ENCODE peak calls at places on chromosomes 6 and 20, in seven cellular contexts. G is NT2/D1; N is H9; X is NCI-H1105; M is activated CD4-positive, alpha-beta T cell treated with anti-CD3 and anti-CD28 coated beads, Interleukin-2, amount 50 U/mL, for 1 hour; P is ascending aorta; Z is AG10803. R is an unnamed sample.

GRCh38 chr6:127832381-127832780 is 68.5 kb downstream of the THEMIS start:
- DNase-seq in G (no peak), N (no peak), X (no peak), M (no peak), P (no peak), Z (peak), R (no peak)

GRCh38 chr6:113697642-113698410 is 159.3 kb upstream of the MARCKS start:
- DNase-seq in G (no peak), N (no peak), X (no peak), M (no peak), P (no peak), Z (peak), R (no peak)

GRCh38 chr6:169424821-169425240 is 171.2 kb upstream of the THBS2 start:
- DNase-seq in G (no peak), N (no peak), X (no peak), M (no peak), P (no peak), Z (peak), R (no peak)

GRCh38 chr6:11043961-11044711 is at the start of gene ELOVL2:
- DNase-seq in G (no peak), N (peak), X (peak), M (peak), P (no peak), Z (peak), R (peak)

GRCh38 chr6:68238097-68238597 is 396.9 kb upstream of the ADGRB3 start:
- DNase-seq in G (no peak), N (no peak), X (no peak), M (no peak), P (no peak), Z (no peak), R (no peak)

GRCh38 chr6:2263896-2264295 is 18.5 kb upstream of the GMDS start:
- DNase-seq in G (no peak), N (no peak), X (no peak), M (no peak), P (no peak), Z (no peak), R (no peak)

GRCh38 chr6:100274147-100274546 is 190.6 kb downstream of the SIM1 start:
- DNase-seq in G (no peak), N (no peak), X (no peak), M (no peak), P (no peak), Z (no peak), R (no peak)

GRCh38 chr20:1949306-1949705 is 44.6 kb downstream of the PDYN start:
- DNase-seq in G (no peak), N (no peak), X (no peak), M (no peak), P (peak), Z (peak), R (peak)

GRCh38 chr6:112035446-112035845 is 18.5 kb upstream of the CCN6 start:
- DNase-seq in G (no peak), N (no peak), X (no peak), M (no peak), P (no peak), Z (no peak), R (no peak)

GRCh38 chr6:42845327-42845694 is 34.1 kb upstream of the RPL7L1 start:
- DNase-seq in G (no peak), N (no peak), X (no peak), M (no peak), P (no peak), Z (no peak), R (no peak)

GRCh38 chr6:28355743-28356665 is 6.3 kb downstream of the ZKSCAN3 start:
- DNase-seq in G (peak), N (peak), X (peak), M (peak), P (peak), Z (peak), R (peak)

GRCh38 chr6:74731204-74731603 is 474.6 kb downstream of the COL12A1 start:
- DNase-seq in G (no peak), N (no peak), X (no peak), M (no peak), P (no peak), Z (no peak), R (peak)

GRCh38 chr6:114304304-114304887 is 38.4 kb downstream of the HS3ST5 start:
- DNase-seq in G (no peak), N (no peak), X (peak), M (no peak), P (no peak), Z (peak), R (no peak)

GRCh38 chr6:166553563-166554271 is 32.8 kb downstream of the RAMACL start:
- DNase-seq in G (no peak), N (no peak), X (no peak), M (no peak), P (no peak), Z (peak), R (no peak)

GRCh38 chr20:50048420-50049166 is 64.4 kb downstream of the UBE2V1 start:
- DNase-seq in G (no peak), N (no peak), X (no peak), M (no peak), P (peak), Z (peak), R (no peak)

GRCh38 chr6:72955666-72956065 is 269.6 kb downstream of the KHDC1L start:
- DNase-seq in G (no peak), N (no peak), X (no peak), M (no peak), P (no peak), Z (no peak), R (peak)

GRCh38 chr20:42276718-42277117 is 658.5 kb upstream of the CHD6 start:
- DNase-seq in G (no peak), N (no peak), X (no peak), M (no peak), P (no peak), Z (no peak), R (no peak)

GRCh38 chr20:24149881-24150307 is 161.3 kb upstream of the GGTLC1 start:
- DNase-seq in G (no peak), N (peak), X (no peak), M (no peak), P (no peak), Z (no peak), R (peak)

GRCh38 chr6:35368038-35368887 is 25.9 kb downstream of the PPARD start:
- DNase-seq in G (no peak), N (no peak), X (no peak), M (no peak), P (no peak), Z (peak), R (peak)

GRCh38 chr20:25360631-25361286 is 29.9 kb downstream of the ABHD12 start:
- DNase-seq in G (no peak), N (no peak), X (no peak), M (no peak), P (no peak), Z (peak), R (peak)

GRCh38 chr6:63475707-63476106 is 96.6 kb upstream of the LOC128125822 start:
- DNase-seq in G (no peak), N (no peak), X (no peak), M (no peak), P (no peak), Z (no peak), R (no peak)

GRCh38 chr6:56040875-56041274 is 165.5 kb upstream of the BMP5 start:
- DNase-seq in G (no peak), N (no peak), X (no peak), M (no peak), P (no peak), Z (peak), R (no peak)

GRCh38 chr20:62735331-62735821 is 26.7 kb downstream of the NTSR1 start:
- DNase-seq in G (no peak), N (no peak), X (no peak), M (no peak), P (no peak), Z (no peak), R (no peak)

GRCh38 chr6:77159730-77160129 is 303.6 kb downstream of the HTR1B start:
- DNase-seq in G (no peak), N (no peak), X (no peak), M (no peak), P (no peak), Z (no peak), R (no peak)

GRCh38 chr20:22905667-22906066 is 129.4 kb upstream of the SSTR4 start:
- DNase-seq in G (no peak), N (no peak), X (no peak), M (no peak), P (no peak), Z (peak), R (no peak)